ENCODE peak calls at places on chromosome 14, in six cellular contexts. Q is OCI-LY7, E is testis, B is fibroblast of lung, G is heart right ventricle, J is left ventricle myocardium inferior. U is an unnamed sample.

GRCh38 chr14:33512201-33512600 is 438.7 kb downstream of the EGLN3 start:
- DNase-seq in G (no peak), J (no peak), Q (no peak), B (peak), E (no peak), U (no peak)

GRCh38 chr14:99809376-99809775 is 16.2 kb downstream of the EML1 start:
- DNase-seq in J (peak), E (no peak), Q (no peak), G (peak), B (peak), U (peak)

GRCh38 chr14:73818821-73819220 is 32.8 kb upstream of the PTGR2 start:
- DNase-seq in B (no peak), Q (no peak), E (no peak), J (no peak), G (no peak), U (no peak)

GRCh38 chr14:61460853-61461611 is 139.7 kb downstream of the PRKCH start:
- DNase-seq in J (no peak), Q (no peak), E (peak), B (no peak), G (no peak), U (no peak)

GRCh38 chr14:71130491-71131179 is 223.4 kb downstream of the PCNX1 start:
- DNase-seq in G (no peak), J (no peak), Q (peak), B (peak), E (no peak), U (no peak)

GRCh38 chr14:21109377-21110260 is 8.8 kb downstream of the TMEM253 start:
- DNase-seq in G (no peak), J (no peak), B (no peak), Q (no peak), E (no peak), U (no peak)

GRCh38 chr14:105843444-105844046 is 317.2 kb downstream of the TMEM121 start:
- DNase-seq in E (no peak), G (no peak), J (no peak), B (no peak), Q (peak), U (no peak)

GRCh38 chr14:31950760-31951637 is 126.1 kb upstream of the ARHGAP5 start:
- DNase-seq in G (peak), J (peak), B (peak), Q (no peak), E (peak), U (no peak)

GRCh38 chr14:48536318-48536717 is 860.9 kb upstream of the MDGA2 start:
- DNase-seq in E (peak), G (no peak), J (no peak), B (no peak), Q (peak), U (no peak)

GRCh38 chr14:103284574-103285467 is 49.2 kb upstream of the EIF5 start:
- DNase-seq in J (no peak), G (no peak), E (no peak), Q (no peak), B (peak), U (no peak)

GRCh38 chr14:55579724-55580400 is at the start of gene KTN1:
- DNase-seq in Q (peak), G (peak), J (peak), E (peak), B (peak), U (peak)

GRCh38 chr14:80987235-80988032 is 32.0 kb downstream of the TSHR start:
- DNase-seq in G (no peak), Q (peak), E (peak), B (peak), J (peak), U (no peak)

GRCh38 chr14:72598328-72598727 is 295.6 kb downstream of the DPF3 start:
- DNase-seq in E (no peak), Q (peak), B (no peak), G (no peak), J (no peak), U (no peak)

GRCh38 chr14:101241807-101242278 is 319.5 kb upstream of the DIO3 start:
- DNase-seq in Q (no peak), E (no peak), J (no peak), G (no peak), B (no peak), U (no peak)

GRCh38 chr14:100290607-100291304 is 15.5 kb downstream of the SLC25A29 start:
- DNase-seq in J (no peak), G (no peak), B (no peak), E (no peak), Q (no peak), U (peak)

GRCh38 chr14:105150368-105151111 is 18.0 kb downstream of the JAG2 start:
- DNase-seq in Q (no peak), G (peak), J (peak), E (no peak), B (no peak), U (no peak)

GRCh38 chr14:104112609-104113571 is 25.5 kb upstream of the KIF26A start:
- DNase-seq in J (peak), G (no peak), Q (no peak), B (no peak), E (no peak), U (no peak)

GRCh38 chr14:71244341-71244740 is 337.1 kb downstream of the PCNX1 start:
- DNase-seq in J (no peak), E (no peak), Q (no peak), B (no peak), G (no peak), U (no peak)

GRCh38 chr14:75258803-75259509 is 19.7 kb upstream of the FOS start:
- DNase-seq in Q (peak), J (peak), B (peak), E (peak), G (peak), U (peak)

GRCh38 chr14:22614240-22614799 is 16.2 kb downstream of the ABHD4 start:
- DNase-seq in B (peak), G (no peak), E (no peak), J (no peak), Q (peak), U (no peak)

GRCh38 chr14:104479901-104480300 is 99.7 kb upstream of the C14orf180 start:
- DNase-seq in E (no peak), B (no peak), G (no peak), J (no peak), Q (no peak), U (no peak)

GRCh38 chr14:80152166-80152565 is 59.1 kb downstream of the DIO2 start:
- DNase-seq in B (no peak), E (no peak), Q (no peak), G (no peak), J (no peak), U (no peak)

GRCh38 chr14:50410921-50411320 is 14.2 kb upstream of the CDKL1 start:
- DNase-seq in E (no peak), G (no peak), J (no peak), Q (no peak), B (peak), U (no peak)

GRCh38 chr14:103243764-103244737 is 90.0 kb upstream of the EIF5 start:
- DNase-seq in E (no peak), B (peak), Q (no peak), G (no peak), J (no peak), U (no peak)

GRCh38 chr14:85250369-85250768 is 279.6 kb upstream of the FLRT2 start:
- DNase-seq in B (no peak), Q (no peak), E (no peak), J (no peak), G (no peak), U (no peak)

GRCh38 chr14:72743626-72744025 is 150.3 kb downstream of the DPF3 start:
- DNase-seq in Q (no peak), B (no peak), G (no peak), E (peak), J (no peak), U (no peak)

GRCh38 chr14:49659526-49660455 is 24.7 kb upstream of the DNAAF2 start:
- DNase-seq in G (no peak), Q (no peak), J (no peak), E (no peak), B (no peak), U (no peak)

GRCh38 chr14:76050797-76051392 is 65.3 kb downstream of the IFT43 start:
- DNase-seq in E (peak), G (no peak), J (no peak), Q (peak), B (peak), U (no peak)

GRCh38 chr14:40796168-40796567 is 810.5 kb upstream of the LRFN5 start:
- DNase-seq in G (no peak), B (no peak), J (no peak), E (no peak), Q (no peak), U (no peak)

GRCh38 chr14:95504135-95505029 is 12.1 kb downstream of the SYNE3 start:
- DNase-seq in G (no peak), E (no peak), Q (no peak), J (no peak), B (peak), U (no peak)

GRCh38 chr14:99121027-99121875 is 150.7 kb downstream of the BCL11B start:
- DNase-seq in G (no peak), Q (no peak), J (no peak), B (no peak), E (no peak), U (no peak)

GRCh38 chr14:104086661-104087461 is 1.4 kb downstream of the ASPG start:
- DNase-seq in G (peak), E (no peak), B (no peak), Q (no peak), J (peak), U (peak)

GRCh38 chr14:58772814-58773620 is 135.3 kb downstream of the DACT1 start:
- DNase-seq in J (no peak), G (no peak), E (no peak), Q (no peak), B (no peak), U (no peak)

GRCh38 chr14:100911665-100912316 is 8.3 kb upstream of the RTL1 start:
- DNase-seq in J (no peak), E (no peak), B (no peak), Q (no peak), G (no peak), U (no peak)

GRCh38 chr14:50997712-50998111 is 53.4 kb upstream of the PYGL start:
- DNase-seq in B (no peak), E (no peak), J (no peak), Q (no peak), G (no peak), U (no peak)

GRCh38 chr14:106141242-106142220 is 615.1 kb downstream of the TMEM121 start:
- DNase-seq in Q (no peak), G (no peak), B (no peak), J (no peak), E (peak), U (no peak)

GRCh38 chr14:30005114-30005698 is 77.6 kb upstream of the PRKD1 start:
- DNase-seq in J (no peak), Q (no peak), E (no peak), B (peak), G (no peak), U (no peak)

GRCh38 chr14:44771495-44771894 is 190.3 kb downstream of the KLHL28 start:
- DNase-seq in B (no peak), J (no peak), E (no peak), G (no peak), Q (no peak), U (no peak)

DNA sequence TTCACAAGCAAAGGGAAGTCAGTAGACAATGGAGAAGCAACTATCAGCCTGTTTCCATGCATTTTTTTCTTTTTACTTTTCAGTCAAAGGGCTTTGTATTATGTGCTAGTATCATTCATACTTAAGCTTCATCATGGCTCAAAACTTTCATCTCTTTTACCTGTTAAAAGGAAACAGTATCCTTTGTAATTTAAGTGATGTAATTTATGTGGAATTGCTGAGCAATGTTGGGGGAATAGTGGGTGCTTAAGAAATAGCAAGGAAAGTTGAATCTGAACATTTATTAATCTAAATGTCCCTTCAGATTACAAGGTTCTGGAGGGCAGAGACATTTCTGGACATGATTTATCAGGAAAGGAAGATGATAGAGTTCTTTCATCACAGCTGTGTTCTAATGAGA is 915.3 kb downstream of the VRK1 start:
- DNase-seq in E (no peak), Q (no peak), G (no peak), J (no peak), B (no peak), U (no peak)
- H3K4me3 ChIP-seq in E (no peak), Q (no peak), G (no peak), J (no peak), B (no peak), U (no peak)

DNA sequence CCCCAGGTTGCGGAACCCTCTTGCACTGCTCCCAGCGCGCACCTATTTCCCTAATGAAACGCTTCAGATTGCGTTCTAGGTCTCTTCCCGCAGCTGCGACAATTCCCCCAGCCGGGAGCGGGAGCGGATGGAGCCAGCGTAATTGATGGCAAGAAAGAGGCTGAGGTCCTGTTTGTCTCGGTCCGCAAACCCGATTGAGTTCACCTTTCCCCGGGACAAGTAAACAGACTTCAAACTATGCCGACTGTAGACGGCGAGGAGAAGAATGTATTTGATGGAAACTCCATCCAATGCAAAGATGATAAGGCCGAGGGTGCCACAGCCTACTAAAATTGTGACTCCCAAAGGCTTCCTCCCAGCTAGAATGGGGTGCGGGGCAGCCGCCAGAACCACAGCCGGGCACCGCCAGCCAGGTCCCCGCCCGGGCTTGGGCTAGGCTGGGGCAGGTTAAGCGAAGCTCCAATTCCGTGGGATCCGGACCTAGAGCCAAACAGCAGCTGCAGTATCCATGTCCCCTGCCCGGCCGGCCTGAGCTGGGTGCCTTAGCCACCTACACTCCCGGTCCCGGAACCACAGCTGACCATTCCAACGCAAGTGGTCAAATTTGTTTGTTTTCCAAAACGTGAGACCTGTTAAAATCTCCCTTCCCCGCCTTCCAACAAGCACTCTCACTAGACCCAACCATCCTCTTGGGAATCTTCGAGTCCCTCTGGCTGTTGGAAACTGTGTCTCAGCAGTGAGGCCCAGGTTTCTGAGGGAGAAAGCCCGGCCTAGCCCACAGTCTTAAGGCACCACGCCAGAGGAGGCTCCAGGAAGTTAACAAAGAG is 5.5 kb downstream of the NKX2-1 start:
- DNase-seq in G (no peak), E (no peak), B (no peak), J (no peak), Q (no peak), U (no peak)
- H3K4me3 ChIP-seq in G (no peak), E (no peak), B (no peak), J (no peak), Q (no peak), U (no peak)

GRCh38 chr14:93078830-93079229 is 36.9 kb downstream of the ITPK1 start:
- DNase-seq in Q (no peak), G (no peak), J (no peak), B (no peak), E (no peak), U (no peak)

GRCh38 chr14:93076755-93077154 is 39.0 kb downstream of the ITPK1 start:
- DNase-seq in G (no peak), B (no peak), E (no peak), Q (no peak), J (no peak), U (no peak)

GRCh38 chr14:93081875-93082570 is 33.7 kb downstream of the ITPK1 start:
- DNase-seq in J (no peak), G (no peak), Q (no peak), E (no peak), B (no peak), U (no peak)

GRCh38 chr14:93079865-93080403 is 35.8 kb downstream of the ITPK1 start:
- DNase-seq in J (no peak), G (no peak), B (no peak), E (no peak), Q (no peak), U (no peak)

DNA sequence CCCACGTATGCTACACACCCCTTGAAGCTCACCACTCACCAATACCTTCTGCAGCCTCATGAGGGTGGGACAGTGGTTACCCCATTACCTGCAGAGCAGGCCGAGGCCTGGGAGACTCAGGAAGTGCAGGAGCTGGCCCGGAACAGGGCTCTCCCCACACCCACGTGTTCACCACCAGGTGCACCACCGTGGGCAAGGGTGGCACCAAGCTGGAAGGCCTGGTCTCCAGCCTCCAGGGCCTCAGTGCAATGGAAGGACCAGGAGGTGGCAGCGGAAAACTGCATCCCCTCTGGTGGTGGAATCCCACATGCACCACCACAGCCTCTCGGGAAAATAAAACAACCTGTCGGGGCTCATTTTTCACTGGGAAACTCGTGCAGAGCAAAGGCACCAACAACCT is 36.4 kb downstream of the ITPK1 start:
- DNase-seq in Q (no peak), J (no peak), B (no peak), G (no peak), E (no peak), U (no peak)
- H3K4me3 ChIP-seq in Q (no peak), J (no peak), B (no peak), G (no peak), E (no peak), U (no peak)

GRCh38 chr14:36021030-36021422 is 155.5 kb downstream of the PTCSC3 start:
- DNase-seq in E (no peak), Q (no peak), G (no peak), B (no peak), J (no peak), U (no peak)

GRCh38 chr14:36020120-36021029 is 156.1 kb downstream of the PTCSC3 start:
- DNase-seq in Q (no peak), G (no peak), B (no peak), J (no peak), E (no peak), U (no peak)

GRCh38 chr14:36022765-36023415 is 153.6 kb downstream of the PTCSC3 start:
- DNase-seq in J (no peak), B (no peak), E (no peak), G (no peak), Q (no peak), U (no peak)

GRCh38 chr14:36019126-36019525 is 157.4 kb downstream of the PTCSC3 start:
- DNase-seq in Q (no peak), B (no peak), E (no peak), J (no peak), G (no peak), U (no peak)

DNA sequence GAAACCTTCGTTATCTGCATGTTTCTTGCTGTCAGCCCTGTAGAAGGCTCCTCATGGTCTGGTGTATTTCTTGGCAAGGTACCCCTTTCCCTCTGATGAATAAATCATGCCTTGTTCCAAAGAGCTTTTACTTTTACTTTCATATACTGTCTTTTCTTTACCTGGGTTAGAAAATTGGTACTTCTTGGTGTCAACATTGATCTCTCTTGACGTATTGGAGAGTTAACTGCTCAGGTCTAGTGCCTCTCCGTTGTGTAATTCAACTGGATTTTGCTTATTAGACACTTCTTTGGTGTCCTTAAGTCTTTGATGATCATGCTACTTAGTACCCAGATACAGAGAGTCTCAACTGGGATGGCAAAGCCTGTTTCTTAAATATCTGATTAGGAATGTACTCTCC is 154.6 kb downstream of the PTCSC3 start:
- DNase-seq in Q (no peak), J (no peak), G (no peak), B (no peak), E (no peak), U (no peak)
- H3K4me3 ChIP-seq in Q (no peak), J (no peak), G (no peak), B (no peak), E (no peak), U (peak)

DNA sequence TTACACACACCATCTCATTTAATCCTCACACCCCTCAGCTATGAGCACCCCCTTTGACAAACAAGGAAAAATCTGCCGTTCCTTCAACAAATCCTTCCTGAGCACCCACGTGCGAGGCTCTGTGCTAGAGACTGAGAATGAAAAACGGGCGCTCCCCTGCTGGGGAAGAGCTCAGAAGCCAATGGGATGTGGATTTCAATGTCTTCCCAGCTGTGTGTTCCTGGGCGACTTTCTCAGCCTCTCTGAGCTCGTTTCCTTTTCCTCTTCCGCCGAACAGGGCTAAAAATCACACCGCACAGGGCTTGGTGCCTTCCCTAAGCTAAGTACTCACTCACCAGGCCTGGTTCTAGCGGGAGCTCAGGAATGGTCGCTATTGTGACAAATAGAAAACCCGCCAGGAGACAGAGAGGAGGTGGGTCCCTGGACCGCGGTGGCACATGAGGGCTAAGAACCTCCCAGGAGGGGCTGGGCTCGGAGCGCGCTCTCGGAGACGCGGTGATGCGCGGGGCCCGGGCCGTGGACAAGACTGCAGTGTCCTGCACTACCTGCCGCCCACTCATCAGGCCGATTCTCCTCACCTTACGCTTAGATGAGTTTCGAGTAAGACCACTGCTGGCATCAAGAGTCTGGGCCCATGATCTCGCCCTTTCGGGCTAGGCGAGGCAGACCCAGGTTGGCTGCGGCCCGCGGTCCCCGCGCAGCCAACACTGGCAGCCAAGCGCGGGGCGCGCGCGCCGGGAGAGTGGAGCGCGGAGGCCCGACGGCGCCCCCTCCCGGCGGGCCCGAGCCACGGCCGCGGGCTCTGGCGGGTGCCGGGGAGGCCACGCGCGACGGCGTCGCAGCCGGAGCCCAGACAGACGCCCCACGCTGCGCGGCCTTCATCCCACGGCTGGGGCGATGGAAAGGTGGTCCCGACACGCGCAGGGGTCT is 17.0 kb downstream of the ZDHHC22 start:
- DNase-seq in G (peak), E (peak), B (peak), J (peak), Q (peak), U (peak)
- H3K4me3 ChIP-seq in G (peak), E (peak), B (peak), J (peak), Q (peak), U (peak)

GRCh38 chr14:53367631-53368030 is 214.5 kb upstream of the DDHD1 start:
- DNase-seq in Q (no peak), G (no peak), B (peak), J (no peak), E (no peak), U (no peak)
- H3K4me3 ChIP-seq in Q (no peak), G (no peak), B (no peak), J (no peak), E (no peak), U (no peak)

U was measured in dorsolateral prefrontal cortex.